ENCODE peak calls at places on chromosomes 13 and 19, in five cellular contexts. M is uterus, H is keratinocyte, J is thoracic aorta, K is A549. Z is an unnamed sample.

GRCh38 chr13:33441015-33441414 is 155.5 kb upstream of the STARD13 start:
- DNase-seq in M (no peak), H (no peak), J (no peak), K (peak), Z (no peak)

GRCh38 chr19:33703821-33704220 is 82.1 kb downstream of the CHST8 start:
- DNase-seq in M (no peak), H (no peak), J (no peak), K (no peak), Z (no peak)

GRCh38 chr19:12841094-12841493 is 2.8 kb downstream of the MAST1 start:
- DNase-seq in M (no peak), H (no peak), J (no peak), K (no peak), Z (no peak)

GRCh38 chr19:45151821-45152503 is 8.8 kb downstream of the NKPD1 start:
- DNase-seq in M (no peak), H (no peak), J (no peak), K (no peak), Z (no peak)

GRCh38 chr19:47324502-47324901 is 7.5 kb upstream of the C5AR2 start:
- DNase-seq in M (no peak), H (no peak), J (no peak), K (no peak), Z (no peak)

GRCh38 chr13:96229356-96229755 is 139.4 kb downstream of the HS6ST3 start:
- DNase-seq in M (no peak), H (no peak), J (no peak), K (peak), Z (no peak)

GRCh38 chr13:79440958-79441553 is 35.0 kb upstream of the RBM26 start:
- DNase-seq in M (no peak), H (no peak), J (no peak), K (no peak), Z (no peak)

GRCh38 chr13:23159205-23159586 is 21.6 kb upstream of the SGCG start:
- DNase-seq in M (no peak), H (no peak), J (no peak), K (peak), Z (no peak)

GRCh38 chr13:51730927-51731326 is 73.0 kb downstream of the DHRS12 start:
- DNase-seq in M (no peak), H (no peak), J (no peak), K (no peak), Z (no peak)
- H3K4me3 ChIP-seq in M (no peak), H (no peak), J (no peak), K (no peak), Z (no peak)

GRCh38 chr13:29593605-29594297 is 1.7 kb downstream of the SLC7A1 start:
- DNase-seq in M (no peak), H (no peak), J (no peak), K (no peak), Z (no peak)
- H3K4me3 ChIP-seq in M (no peak), H (peak), J (peak), K (peak), Z (peak)

DNA sequence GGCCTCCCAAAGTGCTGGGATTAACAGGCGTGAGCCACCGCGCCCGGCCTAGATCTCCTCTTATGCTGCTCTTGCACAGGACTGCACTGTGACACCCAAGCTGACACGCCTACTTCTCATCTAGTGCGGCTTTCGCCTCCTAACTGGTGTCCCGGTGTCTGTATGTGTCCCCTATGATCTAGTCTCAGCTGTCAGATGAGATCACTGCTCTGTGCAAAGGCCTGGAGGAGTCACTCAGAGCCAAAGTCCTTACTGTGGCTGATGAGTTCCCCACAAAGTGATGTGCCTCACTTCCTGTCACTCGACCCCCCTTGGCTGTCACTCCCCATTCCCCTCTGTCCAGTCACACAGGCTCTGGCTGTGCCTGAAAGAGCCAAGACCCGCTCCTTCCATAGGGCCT is 2.5 kb downstream of the ZNF556 start:
- DNase-seq in M (no peak), H (no peak), J (no peak), K (no peak), Z (no peak)
- H3K4me3 ChIP-seq in M (no peak), H (no peak), J (no peak), K (no peak), Z (no peak)

DNA sequence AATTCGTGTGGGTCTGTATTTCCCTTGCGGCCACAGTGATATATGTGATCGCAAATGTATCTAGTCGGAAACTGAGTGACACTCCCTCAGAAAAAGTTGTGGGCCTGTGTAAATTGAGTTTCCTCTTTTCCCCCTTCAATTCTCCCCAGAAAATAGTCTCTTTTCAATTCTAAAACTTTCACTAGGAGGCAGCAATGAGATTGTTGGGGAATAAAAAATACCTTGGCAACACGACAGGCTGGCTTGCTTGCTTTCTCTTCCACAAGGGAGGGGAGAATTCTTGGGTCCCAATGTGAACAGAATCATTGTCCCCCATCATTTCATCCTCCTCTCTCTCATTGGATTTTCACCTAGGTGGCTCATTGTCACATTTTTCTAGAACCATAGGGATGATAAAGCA is 3.7 kb upstream of the SOX21 start:
- DNase-seq in M (no peak), H (no peak), J (no peak), K (no peak), Z (no peak)
- H3K4me3 ChIP-seq in M (no peak), H (no peak), J (no peak), K (no peak), Z (no peak)

GRCh38 chr19:4347521-4347920 is 4.2 kb downstream of the MPND start:
- DNase-seq in M (no peak), H (no peak), J (no peak), K (no peak), Z (no peak)

GRCh38 chr19:4342421-4343055 is 824 bp upstream of the MPND start:
- DNase-seq in M (peak), H (peak), J (peak), K (peak), Z (peak)

GRCh38 chr19:4343845-4344713 is 717 bp downstream of the MPND start:
- DNase-seq in M (peak), H (no peak), J (no peak), K (no peak), Z (no peak)

GRCh38 chr19:4343056-4343844 is at the start of gene MPND:
- DNase-seq in M (peak), H (no peak), J (peak), K (peak), Z (peak)

DNA sequence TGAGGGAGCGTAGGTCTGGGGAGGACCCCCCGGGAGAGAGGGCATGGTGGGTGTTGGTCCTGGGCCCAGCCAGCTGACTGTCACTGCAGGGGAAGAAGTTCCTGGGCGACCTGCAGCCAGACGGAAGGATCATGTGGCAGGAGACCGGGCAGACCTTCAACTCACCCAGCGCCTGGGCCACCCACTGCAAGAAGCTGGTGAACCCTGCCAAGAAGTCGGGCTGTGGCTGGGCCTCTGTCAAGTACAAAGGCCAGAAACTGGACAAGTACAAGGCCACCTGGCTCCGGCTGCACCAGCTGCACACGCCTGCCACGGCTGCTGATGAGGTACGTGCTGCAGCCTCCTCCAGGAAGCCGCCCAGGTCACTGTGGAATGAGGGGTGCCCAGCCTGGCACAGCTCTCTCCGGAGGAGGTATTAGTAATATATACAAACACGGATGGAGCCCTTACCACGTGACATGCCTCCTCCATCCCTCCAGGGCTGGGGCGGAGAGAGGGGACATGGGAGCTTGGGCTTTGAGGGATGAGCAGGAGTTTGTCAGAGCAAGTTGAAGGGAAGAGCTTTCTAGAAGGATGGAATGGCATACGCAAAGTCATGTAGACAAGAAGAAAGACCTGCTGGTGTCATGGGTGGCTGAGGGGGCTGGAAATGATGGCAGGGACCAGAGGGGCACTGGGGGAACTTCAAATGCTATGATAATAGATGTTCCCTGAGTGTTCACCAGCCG is 2.5 kb downstream of the MPND start:
- DNase-seq in M (no peak), H (no peak), J (no peak), K (no peak), Z (no peak)
- H3K4me3 ChIP-seq in M (no peak), H (no peak), J (no peak), K (no peak), Z (no peak)

DNA sequence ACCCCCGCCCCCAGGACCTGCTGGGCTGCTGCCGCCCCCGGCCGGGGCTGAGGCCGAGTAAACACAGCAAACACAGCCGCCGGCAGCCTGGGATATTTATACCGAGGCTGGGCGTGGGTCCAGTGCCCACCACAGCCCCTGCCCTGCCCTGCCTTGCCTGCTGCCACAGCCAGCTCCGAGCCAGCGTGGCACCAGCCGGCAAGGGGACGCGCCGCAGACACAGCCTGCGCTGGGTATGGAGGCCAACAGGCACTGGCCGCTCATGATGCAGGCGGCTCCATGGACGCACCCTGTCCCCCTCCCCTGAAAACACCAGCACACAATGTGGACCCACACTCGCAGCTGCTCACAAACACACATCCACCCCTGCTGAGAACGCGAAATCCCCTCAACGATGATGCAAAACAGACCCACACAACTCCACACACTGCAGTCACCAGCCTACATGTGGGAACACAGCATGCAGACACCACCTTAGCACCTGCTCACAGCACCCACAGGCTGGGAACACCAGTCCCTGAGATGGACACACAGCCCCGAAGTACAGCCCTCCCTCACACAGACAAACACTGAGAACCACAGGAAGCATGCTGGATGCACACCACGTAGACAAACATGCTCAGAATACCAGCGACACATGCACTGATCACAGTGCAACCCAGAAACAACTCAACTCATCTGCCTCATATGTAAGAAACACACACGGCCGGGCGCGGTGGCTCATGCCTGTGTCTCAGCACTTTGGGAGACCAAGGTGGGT is 16.2 kb downstream of the CCDC97 start:
- DNase-seq in M (no peak), H (no peak), J (no peak), K (no peak), Z (no peak)
- H3K4me3 ChIP-seq in M (peak), H (no peak), J (peak), K (no peak), Z (no peak)

DNA sequence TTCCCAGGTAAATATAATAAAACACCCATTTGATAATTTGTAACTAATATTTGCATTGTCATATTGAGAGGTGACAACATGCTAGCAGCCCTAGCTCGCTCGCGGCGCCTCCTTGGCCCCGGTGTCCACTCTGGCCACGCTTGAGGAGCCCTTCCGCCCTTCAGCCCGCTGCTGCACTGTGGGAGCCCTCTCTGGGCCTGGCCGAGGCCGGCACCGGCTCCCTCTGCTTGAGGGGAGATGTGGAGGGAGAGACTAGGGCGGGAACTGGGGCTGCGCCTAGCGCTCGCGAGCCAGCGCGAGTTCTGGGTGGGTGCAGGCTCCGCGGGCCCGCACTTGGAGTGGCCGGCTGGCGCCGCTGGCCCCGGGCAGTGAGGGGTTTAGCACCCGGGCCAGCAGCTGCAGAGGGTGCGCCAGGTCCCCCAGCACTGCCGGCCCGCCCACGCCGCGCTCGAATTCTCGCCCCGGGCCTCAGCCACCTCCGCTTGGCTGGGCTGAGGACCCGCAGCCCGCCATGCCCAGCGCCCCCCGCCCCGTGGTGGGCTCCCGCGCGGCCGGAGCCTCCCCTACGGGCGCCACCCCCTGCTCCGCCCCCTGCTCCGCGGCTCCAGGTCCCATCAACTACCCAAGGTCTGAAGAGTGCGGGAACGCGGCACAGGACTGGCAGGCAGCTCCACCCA is 594.4 kb downstream of the SLITRK6 start:
- DNase-seq in M (no peak), H (no peak), J (no peak), K (no peak), Z (no peak)
- H3K4me3 ChIP-seq in M (no peak), H (peak), J (no peak), K (no peak), Z (no peak)

GRCh38 chr19:1671716-1672037 is 19.3 kb upstream of the TCF3 start:
- DNase-seq in M (no peak), H (no peak), J (no peak), K (no peak), Z (no peak)

GRCh38 chr19:1673645-1674292 is 21.4 kb upstream of the TCF3 start:
- DNase-seq in M (no peak), H (no peak), J (no peak), K (no peak), Z (no peak)

GRCh38 chr19:1672769-1673644 is 20.6 kb upstream of the TCF3 start:
- DNase-seq in M (no peak), H (peak), J (no peak), K (no peak), Z (no peak)

GRCh38 chr19:1674293-1674679 is 21.9 kb upstream of the TCF3 start:
- DNase-seq in M (no peak), H (no peak), J (no peak), K (no peak), Z (no peak)

DNA sequence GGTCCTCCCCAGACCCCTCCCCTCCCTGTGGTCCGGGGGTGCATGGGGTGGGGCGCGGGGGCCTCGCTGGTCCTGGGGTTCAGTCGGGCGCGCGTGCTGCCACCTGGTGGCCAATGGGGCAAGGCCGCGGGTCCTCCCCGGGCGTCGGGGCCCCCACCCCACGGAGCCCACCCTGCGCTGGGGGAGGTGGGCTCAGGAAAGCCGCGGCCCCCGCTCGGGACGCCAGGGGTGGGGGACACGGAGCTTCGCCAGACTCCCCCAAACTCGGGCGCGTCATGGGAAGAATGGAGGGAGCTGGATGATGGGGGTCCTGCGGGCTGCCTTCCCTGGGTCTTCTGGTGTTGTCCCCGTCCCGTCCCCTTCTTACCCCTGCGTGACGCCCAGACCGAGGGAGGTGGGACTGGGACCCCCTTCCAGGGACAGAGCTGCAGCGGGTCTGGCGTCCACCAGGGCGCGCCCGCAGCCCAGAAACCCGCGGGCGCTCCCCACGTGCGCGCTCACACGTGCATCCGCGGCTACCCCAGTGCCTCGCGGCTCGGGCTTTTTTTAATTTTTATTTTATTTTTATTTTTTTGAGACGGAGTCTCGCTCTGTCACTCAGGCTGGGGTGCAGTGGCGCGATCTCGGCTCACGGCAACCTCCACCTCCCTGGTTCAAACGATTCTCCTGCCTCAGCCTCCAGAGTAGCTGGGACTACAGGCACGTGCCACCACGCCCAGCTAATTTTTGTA is 19.8 kb upstream of the TCF3 start:
- DNase-seq in M (no peak), H (no peak), J (no peak), K (no peak), Z (peak)
- H3K4me3 ChIP-seq in M (no peak), H (peak), J (peak), K (peak), Z (peak)

GRCh38 chr19:48547722-48548121 is 4.2 kb upstream of the SULT2B1 start:
- DNase-seq in M (no peak), H (no peak), J (no peak), K (no peak), Z (no peak)

GRCh38 chr19:48541813-48542212 is 10.2 kb upstream of the SULT2B1 start:
- DNase-seq in M (no peak), H (no peak), J (no peak), K (no peak), Z (no peak)

GRCh38 chr19:48548253-48548911 is 3.6 kb upstream of the SULT2B1 start:
- DNase-seq in M (no peak), H (no peak), J (no peak), K (no peak), Z (no peak)

GRCh38 chr19:48543121-48543710 is 8.8 kb upstream of the SULT2B1 start:
- DNase-seq in M (no peak), H (peak), J (no peak), K (peak), Z (peak)

DNA sequence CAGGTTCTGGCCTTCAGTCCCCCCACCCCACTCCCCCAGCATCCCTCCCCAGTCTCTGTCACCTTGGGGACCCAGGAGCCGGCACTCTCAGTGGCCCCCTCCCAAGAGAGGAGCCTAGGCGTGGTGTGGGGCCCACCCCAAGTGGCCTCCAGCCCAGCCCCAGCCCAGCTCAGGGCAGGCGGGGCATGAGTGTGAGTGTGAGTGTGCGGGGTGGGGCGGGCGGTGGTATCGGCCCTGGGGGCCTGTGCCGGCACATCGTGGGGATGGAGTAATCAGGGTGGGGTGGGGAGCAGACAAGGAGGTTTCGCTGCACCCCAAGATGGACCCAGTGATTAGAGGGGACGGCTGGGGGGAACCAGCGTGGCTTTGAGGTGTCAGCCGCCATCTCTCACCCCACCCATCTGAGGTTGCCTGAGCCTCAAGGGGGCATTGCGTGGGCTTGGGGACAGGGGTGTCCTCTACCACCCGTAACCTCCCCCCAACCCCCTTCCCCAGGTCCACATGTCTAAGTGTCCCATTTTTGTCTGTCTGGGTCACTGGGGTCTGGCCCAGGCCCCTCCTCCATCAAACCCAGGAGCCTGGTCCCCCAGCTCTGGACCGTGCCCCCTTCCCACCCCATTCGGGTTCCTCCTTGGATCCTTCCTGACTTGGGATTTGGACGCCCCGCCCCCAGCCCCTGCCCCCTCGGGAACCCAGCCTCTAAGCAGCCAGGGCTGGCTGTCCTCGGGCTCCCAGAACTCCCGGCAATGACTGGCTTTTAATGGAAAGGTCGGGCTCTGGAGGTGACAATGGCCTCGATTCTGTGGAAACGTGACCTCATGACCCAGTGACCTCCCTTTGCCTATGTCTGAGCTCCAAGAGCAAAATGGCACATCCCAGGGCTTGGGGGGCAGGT is 6.9 kb upstream of the SULT2B1 start:
- DNase-seq in M (no peak), H (no peak), J (no peak), K (no peak), Z (no peak)
- H3K4me3 ChIP-seq in M (no peak), H (no peak), J (no peak), K (no peak), Z (no peak)

Z was measured in Caco-2.